ENCODE peak calls at places on chromosome 20, in six cellular contexts. O is foreskin fibroblast, F is left lung, N is cardiac muscle cell, G is left colon, P is fibroblast of pulmonary artery. H is an unnamed sample.
A peak's percentile ranks its signal among the peaks of the same experiment; 100 is the strongest.

GRCh38 chr20:57882451-57883161 is 172.8 kb upstream of the PMEPA1 start:
- DNase-seq in N (no peak), O (peak; percentile 7), F (no peak), P (no peak), G (no peak), H (no peak)

GRCh38 chr20:34083137-34083536 is 28.9 kb downstream of the EIF2S2 start:
- DNase-seq in P (peak; percentile 96), O (peak; percentile 66), G (peak; percentile 31), F (peak; percentile 90), N (peak; percentile 29), H (peak; percentile 89)

GRCh38 chr20:34001378-34001777 is 7.7 kb downstream of the RALY start:
- DNase-seq in O (no peak), P (no peak), F (no peak), N (no peak), G (no peak), H (no peak)

GRCh38 chr20:62723351-62723750 is 14.7 kb downstream of the NTSR1 start:
- DNase-seq in O (no peak), G (peak; percentile 32), P (no peak), N (no peak), F (no peak), H (no peak)

GRCh38 chr20:3842332-3842930 is 4.2 kb upstream of the MAVS start:
- DNase-seq in G (peak; percentile 39), P (no peak), F (no peak), O (no peak), N (no peak), H (no peak)

GRCh38 chr20:3749689-3750639 is 17.5 kb downstream of the HSPA12B start:
- DNase-seq in F (no peak), G (peak; percentile 32), O (no peak), P (no peak), N (peak; percentile 63), H (no peak)

GRCh38 chr20:61372151-61373054 is 120.3 kb downstream of the CDH4 start:
- DNase-seq in O (no peak), N (no peak), F (no peak), P (no peak), G (no peak), H (no peak)

GRCh38 chr20:44209691-44210421 is 715 bp downstream of the OSER1 start:
- DNase-seq in N (peak; percentile 71), F (no peak), P (peak; percentile 36), G (no peak), O (no peak), H (peak; percentile 39)

GRCh38 chr20:32278199-32278643 is 770 bp downstream of the KIF3B start:
- DNase-seq in N (no peak), F (no peak), G (no peak), P (peak; percentile 19), O (no peak), H (no peak)